ENCODE peak calls at places on chromosomes 11 and 22, in six cellular contexts. D is IMR-90, W is K562, U is A549, F is H1, B is HepG2. N is an unnamed sample.

GRCh38 chr11:111347723-111348115 is 31.4 kb downstream of the POU2AF1 start:
- DNase-seq in D (peak), W (no peak), U (no peak), F (no peak), B (no peak), N (no peak)

GRCh38 chr11:13354335-13354734 is 76.7 kb downstream of the BMAL1 start:
- DNase-seq in D (peak), W (peak), U (peak), F (no peak), B (no peak), N (no peak)

GRCh38 chr11:56624661-56625110 is 10.0 kb upstream of the OR5M1 start:
- DNase-seq in D (peak), W (peak), U (peak), F (no peak), B (peak), N (no peak)

GRCh38 chr11:126716456-126717083 is 284.0 kb downstream of the KIRREL3 start:
- DNase-seq in D (peak), W (peak), U (peak), F (peak), B (peak), N (peak)

GRCh38 chr11:106137061-106137460 is 59.6 kb downstream of the AASDHPPT start:
- DNase-seq in D (no peak), W (no peak), U (no peak), F (no peak), B (no peak), N (no peak)

GRCh38 chr22:20031732-20032406 is 11.0 kb downstream of the TANGO2 start:
- DNase-seq in D (no peak), W (no peak), U (no peak), F (no peak), B (no peak), N (no peak)

GRCh38 chr11:28072321-28072720 is 35.6 kb downstream of the KIF18A start:
- DNase-seq in D (peak), W (no peak), U (no peak), F (no peak), B (no peak), N (no peak)

GRCh38 chr11:63939351-63939920 is 634 bp downstream of the NAA40 start:
- DNase-seq in D (no peak), W (no peak), U (no peak), F (no peak), B (no peak), N (no peak)

GRCh38 chr11:128814856-128815705 is 52.0 kb downstream of the KCNJ1 start:
- DNase-seq in D (peak), W (no peak), U (no peak), F (peak), B (no peak), N (no peak)
- H3K4me2 ChIP-seq in D (peak), W (no peak), U (no peak), F (peak), B (no peak), N (no peak)

DNA sequence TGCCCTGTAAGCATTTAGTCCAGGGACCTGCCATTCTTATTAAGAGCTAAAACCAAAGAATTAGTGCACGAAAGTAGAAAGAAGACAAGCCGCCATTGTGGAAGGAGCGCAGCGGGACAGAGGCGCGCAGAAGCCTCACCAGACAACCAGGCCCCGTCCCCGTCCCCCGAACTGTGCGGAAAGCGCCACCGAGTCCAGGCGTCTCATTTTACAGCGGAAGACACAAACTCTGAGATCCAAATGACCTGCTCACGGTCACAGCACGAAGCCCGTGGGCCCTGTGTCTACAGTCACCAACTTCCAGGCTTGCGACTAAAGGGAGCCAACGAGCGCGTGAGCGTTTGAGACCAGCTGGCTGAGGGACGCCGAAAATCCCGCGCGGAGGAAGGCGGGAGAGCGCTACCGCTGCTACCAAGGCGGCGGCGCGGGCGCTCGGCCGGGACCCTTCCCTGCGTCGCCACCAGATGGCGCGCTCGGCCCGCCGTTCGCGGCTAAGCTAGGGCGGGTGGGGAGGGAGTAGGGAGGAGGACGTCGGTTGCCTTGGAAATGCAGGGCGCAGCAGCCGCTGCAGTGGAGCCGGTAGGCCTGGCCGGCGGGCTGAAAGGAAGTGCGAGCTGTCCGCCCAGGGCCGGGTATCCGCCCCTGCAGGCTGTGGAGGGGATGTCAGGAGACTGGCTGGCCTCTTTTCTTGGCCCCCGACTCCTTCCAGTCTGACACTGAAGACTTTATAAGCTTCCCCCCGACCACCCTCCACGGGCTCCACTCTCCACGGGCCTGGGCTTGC is 434 bp upstream of the CCDC83 start:
- DNase-seq in D (peak), W (peak), U (peak), F (peak), B (peak), N (peak)
- TF ChIP-seq POLR2A in D (peak), W (peak), U (peak), F (peak), B (peak), N (no peak)

DNA sequence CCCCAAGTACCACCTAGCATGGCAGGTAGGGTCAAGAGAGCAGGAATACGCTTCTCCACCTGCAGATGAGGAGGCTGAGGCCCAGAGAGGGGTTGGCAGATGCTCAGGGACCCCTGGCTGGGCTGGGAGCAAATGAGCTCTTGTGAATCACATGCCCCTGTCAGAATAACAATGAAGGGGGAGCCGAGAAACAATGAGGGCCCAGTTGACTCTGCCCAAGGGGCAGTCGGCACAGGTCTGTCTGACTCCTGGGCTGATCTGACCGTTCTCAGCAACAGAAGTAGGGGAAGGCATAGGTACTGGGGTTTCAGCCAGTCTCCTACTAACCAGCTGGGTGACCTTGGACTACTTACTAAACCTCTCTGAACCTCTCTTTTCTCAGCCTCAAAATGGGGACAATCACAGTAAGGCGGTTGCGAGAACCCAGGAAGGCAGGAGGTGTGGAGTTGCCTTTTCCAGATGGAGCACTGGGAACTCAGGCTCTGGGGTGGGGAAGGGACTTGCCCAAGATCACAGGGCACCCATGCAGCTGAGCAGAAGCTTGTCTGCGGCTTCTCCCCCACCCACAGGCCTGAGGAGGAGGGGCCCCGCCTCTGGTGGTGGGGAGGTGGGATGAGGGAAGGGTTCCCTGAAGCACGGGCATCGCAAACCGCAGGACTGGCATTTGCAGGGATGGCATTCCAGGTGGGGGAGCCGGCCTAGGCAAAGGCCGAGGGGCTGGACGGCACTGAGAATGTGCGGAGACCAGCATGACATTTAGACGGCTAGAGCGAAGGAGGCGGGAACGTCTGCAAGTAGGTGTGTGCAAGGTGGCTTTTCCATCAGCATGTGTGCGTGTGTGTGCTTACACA is 163.0 kb downstream of the MN1 start:
- DNase-seq in D (no peak), W (no peak), U (no peak), F (no peak), B (no peak), N (no peak)
- H3K4me2 ChIP-seq in D (no peak), W (no peak), U (no peak), F (no peak), B (no peak), N (no peak)

GRCh38 chr11:62592216-62592815 is 993 bp upstream of the TUT1 start:
- DNase-seq in D (no peak), W (no peak), U (no peak), F (peak), B (no peak), N (no peak)
- TF ChIP-seq POLR2A in D (no peak), W (no peak), U (no peak), F (no peak), B (no peak), N (no peak)

DNA sequence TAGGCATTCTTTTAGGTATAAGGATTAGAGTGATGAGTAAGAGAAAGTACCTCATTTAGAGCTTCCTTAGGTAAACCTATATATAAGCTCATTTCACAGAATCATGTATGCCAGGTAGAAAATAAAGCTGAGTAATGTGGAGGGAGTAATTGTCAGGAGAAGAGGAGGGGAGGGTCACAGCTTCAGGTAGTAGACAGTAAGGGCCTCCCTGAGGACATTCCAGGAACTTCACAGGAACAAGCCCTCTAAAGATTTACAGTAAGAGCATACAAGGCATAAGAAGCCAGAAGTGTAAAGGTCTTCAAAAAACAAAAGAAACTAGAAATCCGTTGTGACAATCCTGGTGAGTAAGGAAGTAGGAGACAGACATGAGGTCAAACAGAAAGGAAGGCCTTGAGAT is 57.6 kb downstream of the USP47 start:
- DNase-seq in D (no peak), W (no peak), U (peak), F (no peak), B (no peak), N (no peak)
- H3K4me2 ChIP-seq in D (no peak), W (no peak), U (no peak), F (no peak), B (no peak), N (no peak)

GRCh38 chr11:77637345-77638165 is at the start of gene CLNS1A:
- DNase-seq in D (peak), W (peak), U (peak), F (peak), B (peak), N (peak)
- TF ChIP-seq POLR2A in D (peak), W (peak), U (peak), F (peak), B (peak), N (peak)

GRCh38 chr11:69286358-69287327 is 7.3 kb upstream of the MYEOV start:
- DNase-seq in D (no peak), W (no peak), U (no peak), F (no peak), B (no peak), N (no peak)
- H3K4me2 ChIP-seq in D (no peak), W (no peak), U (no peak), F (no peak), B (no peak), N (no peak)

DNA sequence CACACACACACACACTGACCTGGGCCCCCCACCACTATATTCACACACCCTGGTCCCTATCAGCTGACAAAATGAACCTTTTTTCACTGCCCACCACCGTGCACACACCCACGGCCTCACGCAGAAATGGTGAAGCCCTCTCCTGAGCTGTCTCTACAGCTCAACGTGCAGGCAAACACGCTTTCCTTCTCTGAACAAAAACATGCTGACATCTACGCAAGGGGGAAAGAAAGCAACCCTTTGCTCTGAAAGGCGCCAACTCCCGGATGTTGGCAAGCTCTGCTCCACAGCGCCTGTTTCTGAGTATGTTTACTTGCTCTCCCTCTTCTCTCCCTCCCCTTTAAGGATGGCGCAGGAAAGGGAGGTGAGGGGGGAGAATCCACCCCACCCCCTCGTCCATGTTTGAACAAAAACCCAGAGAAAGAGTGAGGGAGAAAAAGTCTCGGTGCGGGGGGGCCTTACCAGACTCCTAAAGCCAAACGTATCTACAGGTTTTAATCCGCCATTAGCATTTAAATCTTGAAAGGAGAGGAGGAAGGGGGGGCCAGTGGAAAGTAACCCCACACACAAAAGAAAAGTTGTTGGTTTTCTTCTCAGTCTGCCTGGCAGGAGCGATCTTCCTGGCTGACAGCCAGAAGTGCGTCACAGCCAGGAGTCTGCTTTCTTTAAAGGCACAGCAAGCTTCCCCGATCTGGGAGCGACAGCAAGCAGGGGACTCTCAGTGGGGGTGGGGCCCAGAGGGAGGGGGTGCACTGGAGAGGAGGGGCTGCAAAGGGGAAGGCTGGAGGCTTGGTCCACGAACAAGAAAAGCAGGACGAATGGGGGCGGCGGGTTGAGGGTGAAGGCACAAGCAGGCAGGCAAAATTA is 39.6 kb downstream of the NUMA1 start:
- DNase-seq in D (peak), W (peak), U (peak), F (peak), B (peak), N (peak)
- TF ChIP-seq POLR2A in D (peak), W (no peak), U (no peak), F (no peak), B (no peak), N (no peak)

DNA sequence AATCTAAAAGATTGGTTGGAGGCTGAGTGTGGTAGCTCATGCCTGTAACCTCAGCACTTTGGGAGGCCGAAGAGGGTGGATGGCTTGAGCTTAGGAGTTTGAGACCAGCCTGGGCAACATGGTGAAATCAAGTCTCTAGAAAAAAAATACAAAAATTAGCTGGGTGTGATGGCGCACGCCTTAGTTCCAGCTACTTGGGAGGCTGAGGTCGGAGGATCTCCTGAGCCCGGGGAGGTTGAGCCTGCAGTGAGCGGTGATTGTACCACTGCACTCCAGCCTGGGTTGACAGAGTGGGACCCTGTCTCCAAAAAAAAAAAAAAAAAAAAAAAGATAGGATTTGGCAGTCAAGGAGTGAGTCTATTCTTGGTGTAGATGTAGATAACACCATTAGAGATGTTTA is 10.6 kb downstream of the FOLR1 start:
- DNase-seq in D (no peak), W (no peak), U (no peak), F (no peak), B (no peak), N (no peak)
- H3K4me2 ChIP-seq in D (no peak), W (no peak), U (no peak), F (no peak), B (no peak), N (no peak)

N was measured in HCT116.